ENCODE peak calls at places on chromosomes 5 and 9, in five cellular contexts. M is fibroblast of lung, J is kidney, L is Peyer's patch, I is hepatocyte. N is an unnamed sample.
A peak's percentile ranks its signal among the peaks of the same experiment; 100 is the strongest.

GRCh38 chr5:78243639-78244038 is 50.9 kb downstream of the AP3B1 start:
- DNase-seq in M (peak; percentile 89), I (no peak), L (no peak), J (no peak), N (no peak)

GRCh38 chr5:117621921-117622320 is 1047.3 kb upstream of the SEMA6A start:
- DNase-seq in L (no peak), M (no peak), J (no peak), I (no peak), N (no peak)

GRCh38 chr9:71001780-71002386 is 119.5 kb downstream of the TRPM3 start:
- DNase-seq in I (peak; percentile 56), J (no peak), M (peak; percentile 33), L (no peak), N (no peak)

GRCh38 chr5:151202381-151203139 is 21.3 kb downstream of the CCDC69 start:
- DNase-seq in L (no peak), I (no peak), J (no peak), M (peak; percentile 73), N (no peak)

GRCh38 chr9:37961346-37961745 is 57.4 kb upstream of the SLC25A51 start:
- DNase-seq in I (no peak), J (no peak), M (no peak), L (no peak), N (no peak)

GRCh38 chr9:123291736-123292135 is 23.4 kb upstream of the STRBP start:
- DNase-seq in I (no peak), M (no peak), J (no peak), L (no peak), N (no peak)

GRCh38 chr9:134461436-134461982 is 135.3 kb downstream of the RXRA start:
- DNase-seq in J (no peak), L (no peak), I (no peak), M (no peak), N (no peak)

GRCh38 chr9:135840107-135840506 is 67.2 kb downstream of the CAMSAP1 start:
- DNase-seq in I (no peak), J (no peak), L (no peak), M (no peak), N (no peak)

GRCh38 chr9:18189876-18190670 is 283.9 kb upstream of the ADAMTSL1 start:
- DNase-seq in J (no peak), L (no peak), M (no peak), I (peak; percentile 18), N (no peak)

DNA sequence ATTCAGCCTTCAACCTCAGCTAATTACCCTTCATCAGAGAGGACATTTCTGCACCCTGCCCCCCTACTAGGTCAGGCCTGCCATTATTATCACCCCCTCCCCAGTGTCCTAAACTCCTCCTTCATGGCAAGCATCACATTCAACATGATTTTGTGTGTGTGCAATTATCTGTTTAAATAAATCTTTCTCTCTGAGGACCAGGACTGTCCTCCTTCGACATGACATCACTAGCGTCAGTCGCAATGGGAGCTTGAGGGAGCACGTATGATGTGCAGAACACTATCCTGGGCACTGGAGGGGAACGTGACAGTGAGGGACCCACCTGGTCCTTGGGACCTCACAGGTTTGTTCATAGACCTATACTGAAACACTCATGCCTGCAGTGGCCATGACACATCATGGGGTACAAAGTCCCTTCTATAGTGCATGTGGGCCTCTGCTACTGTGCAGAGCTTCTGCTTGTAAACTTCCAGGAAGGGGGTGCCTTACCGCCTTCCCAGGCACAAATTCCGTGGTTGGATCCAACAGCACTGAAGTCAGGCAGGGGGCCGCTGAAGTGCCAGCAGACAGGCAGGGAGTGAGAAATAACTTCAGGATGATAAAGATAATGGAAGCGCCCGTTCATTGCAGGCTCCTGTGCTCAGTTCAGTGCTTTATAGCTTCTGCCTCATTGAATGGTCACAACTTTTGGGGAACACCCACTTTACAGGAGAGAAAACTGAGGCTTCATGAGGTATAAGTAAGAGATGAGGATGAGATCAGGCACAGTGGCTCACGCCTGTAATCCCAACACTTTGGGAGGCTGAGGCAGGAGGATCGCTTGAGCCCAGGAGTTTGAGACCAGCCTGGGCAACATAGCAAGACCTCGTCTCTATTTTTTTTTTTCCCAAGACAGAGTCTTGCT is 36.0 kb upstream of the STXBP1 start:
- DNase-seq in M (peak; percentile 25), J (no peak), I (peak; percentile 62), L (peak; percentile 86), N (no peak)
- H3K4me1 ChIP-seq in M (peaks cover 34% of the 10 kb centered on the region), J (no peaks in the 10 kb centered on the region), I (peaks cover 40% of the 10 kb centered on the region), L (peaks cover 53% of the 10 kb centered on the region), N (peaks cover 79% of the 10 kb centered on the region)

DNA sequence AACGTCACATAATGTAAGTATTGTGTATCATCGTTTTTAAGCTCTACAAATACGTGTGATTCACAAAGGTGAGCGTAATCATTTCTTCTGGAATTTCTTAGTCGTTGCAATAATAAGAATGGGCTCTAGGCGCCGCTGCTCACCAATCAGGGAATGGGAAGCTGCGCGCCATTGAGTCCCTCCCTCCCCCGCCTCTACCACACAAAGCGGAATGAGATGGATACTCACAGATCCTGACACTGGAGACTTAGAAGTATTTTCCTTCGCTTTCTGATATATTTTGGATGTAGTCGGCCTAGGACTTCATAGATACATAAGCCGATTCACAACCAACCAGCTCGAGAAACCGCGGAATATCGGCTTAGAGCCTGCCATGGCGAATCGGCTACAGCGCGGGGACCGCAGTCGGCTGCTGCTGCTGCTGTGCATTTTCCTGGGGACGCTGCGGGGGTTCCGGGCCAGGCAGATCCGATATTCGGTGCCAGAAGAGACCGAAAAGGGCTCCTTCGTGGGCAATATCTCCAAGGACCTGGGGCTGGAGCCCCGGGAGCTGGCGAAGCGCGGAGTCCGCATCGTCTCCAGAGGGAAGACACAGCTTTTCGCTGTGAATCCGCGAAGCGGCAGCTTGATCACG is at the start of gene PCDHGA11:
- DNase-seq in L (peak; percentile 67), J (no peak), I (peak; percentile 52), M (peak; percentile 56), N (peak; percentile 69)
- H3K4me3 ChIP-seq in L (peak within 1 kb of the TSS; percentile 13), J (peak within 1 kb of the TSS; percentile 39), I (peak within 1 kb of the TSS; percentile 29), M (peak within 1 kb of the TSS; percentile 45), N (peak within 1 kb of the TSS; percentile 48)

GRCh38 chr9:109297899-109298298 is 23.0 kb downstream of the EPB41L4B start:
- DNase-seq in J (no peak), I (no peak), M (peak; percentile 97), L (no peak), N (no peak)
- H3K27ac ChIP-seq in J (no peak overlapping the region), I (no peak overlapping the region), M (no peak overlapping the region), L (no peak overlapping the region), N (no peak overlapping the region)

GRCh38 chr9:127123239-127123935 is 952 bp upstream of the ANGPTL2 start:
- DNase-seq in J (no peak), M (no peak), I (no peak), L (peak; percentile 61), N (no peak)
- H3K4me1 ChIP-seq in J (peaks cover 8% of the 10 kb centered on the region), M (peaks cover 25% of the 10 kb centered on the region), I (peaks cover 12% of the 10 kb centered on the region), L (peaks cover 14% of the 10 kb centered on the region), N (peaks cover 25% of the 10 kb centered on the region)

GRCh38 chr5:95861221-95861857 is 38.8 kb upstream of the GLRX start:
- DNase-seq in I (peak; percentile 76), J (no peak), M (peak; percentile 97), L (peak; percentile 77), N (peak; percentile 70)
- H3K4me3 ChIP-seq in I (no peak overlapping the region), J (no peak overlapping the region), M (no peak overlapping the region), L (no peak overlapping the region), N (no peak overlapping the region)

GRCh38 chr5:102781359-102781758 is 26.3 kb downstream of the PAM start:
- DNase-seq in J (no peak), M (no peak), L (no peak), I (no peak), N (no peak)
- H3K27ac ChIP-seq in J (no peak overlapping the region), M (no peak overlapping the region), L (no peak overlapping the region), I (no peak overlapping the region), N (no peak overlapping the region)

GRCh38 chr5:55634866-55635265 is 77.3 kb downstream of the SLC38A9 start:
- DNase-seq in J (no peak), L (no peak), M (peak; percentile 10), I (no peak), N (no peak)
- H3K4me1 ChIP-seq in J (no peaks in the 10 kb centered on the region), L (peaks cover 26% of the 10 kb centered on the region), M (peaks cover 24% of the 10 kb centered on the region), I (peaks cover 35% of the 10 kb centered on the region), N (peaks cover 59% of the 10 kb centered on the region)

DNA sequence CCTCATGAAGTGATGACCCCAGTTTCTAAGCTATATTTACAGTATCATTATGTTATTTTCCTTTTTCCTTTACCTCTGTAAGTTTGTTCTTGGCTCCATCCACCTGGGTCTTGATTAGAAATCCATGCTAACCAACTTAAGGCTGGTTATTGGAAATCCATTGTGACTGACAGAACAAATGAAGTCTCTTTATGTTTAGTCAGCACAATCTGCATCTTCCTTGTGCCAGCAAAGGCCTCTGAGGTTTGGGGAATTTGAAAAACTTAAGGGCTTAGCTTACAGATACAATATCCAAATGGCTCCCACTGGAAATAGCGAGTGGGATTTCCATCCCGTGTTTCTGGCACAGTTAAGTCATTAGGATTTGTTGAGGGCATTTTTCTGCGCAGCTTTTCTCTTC is 64.1 kb downstream of the DCP2 start:
- DNase-seq in I (no peak), J (no peak), M (no peak), L (no peak), N (no peak)
- H3K4me3 ChIP-seq in I (no peak overlapping the region), J (no peak overlapping the region), M (no peak overlapping the region), L (no peak overlapping the region), N (no peak overlapping the region)

DNA sequence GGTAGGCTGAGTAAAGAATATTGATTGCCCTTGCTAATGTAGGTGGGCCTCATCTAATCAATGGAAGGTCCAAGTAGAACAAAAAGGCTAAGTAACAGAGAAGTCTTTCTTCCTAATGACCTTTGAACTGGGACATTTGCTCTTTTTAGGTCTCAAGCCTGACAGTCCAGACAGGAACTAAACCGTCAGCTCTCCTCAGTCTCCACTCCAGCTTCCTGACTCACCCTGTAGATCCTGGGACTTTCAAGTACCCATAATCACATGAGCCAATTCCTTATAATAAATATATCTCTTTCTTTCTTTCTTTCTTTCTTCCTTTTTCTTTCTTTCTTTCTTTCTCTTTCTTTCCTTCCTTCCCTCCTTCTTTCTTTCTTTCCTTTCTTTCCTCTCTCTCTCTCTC is 479.5 kb upstream of the PAPPA start:
- DNase-seq in J (no peak), M (peak; percentile 46), L (no peak), I (no peak), N (no peak)
- H3K27ac ChIP-seq in J (no peak overlapping the region), M (peak overlapping the region; percentile 92), L (no peak overlapping the region), I (peak overlapping the region; percentile 97), N (no peak overlapping the region)

N was measured in lower lobe of right lung.